ENCODE peak calls at places on chromosomes 2 and 18, in eight cellular contexts. N is astrocyte, V is natural killer cell, J is astrocyte of the spinal cord, W is foreskin fibroblast, M is GM06990, D is mucosa of descending colon, S is bronchial epithelial cell. E is an unnamed sample.

GRCh38 chr2:18209934-18210639 is 331.6 kb downstream of the KCNS3 start:
- DNase-seq in N (peak; percentile 99), V (no peak), J (peak; percentile 79), W (peak; percentile 54), M (no peak), D (no peak), S (peak; percentile 96), E (no peak)

GRCh38 chr18:44969214-44969842 is 288.6 kb downstream of the SETBP1 start:
- DNase-seq in N (no peak), V (no peak), J (peak; percentile 17), W (no peak), M (no peak), D (no peak), S (no peak), E (no peak)

GRCh38 chr2:223034241-223034933 is 17.6 kb upstream of the KCNE4 start:
- DNase-seq in N (peak; percentile 16), V (no peak), J (no peak), W (no peak), M (no peak), D (no peak), S (no peak), E (no peak)

GRCh38 chr2:215536476-215536875 is 100.6 kb upstream of the FN1 start:
- DNase-seq in N (no peak), V (no peak), J (peak; percentile 41), W (no peak), M (no peak), D (no peak), S (no peak), E (no peak)

GRCh38 chr2:160308915-160309314 is 108.8 kb upstream of the ITGB6 start:
- DNase-seq in N (peak; percentile 95), V (no peak), J (peak; percentile 87), W (peak; percentile 81), M (no peak), D (no peak), S (peak; percentile 92), E (no peak)

GRCh38 chr18:12783524-12783923 is 80.7 kb downstream of the PSMG2 start:
- DNase-seq in N (no peak), V (no peak), J (no peak), W (no peak), M (no peak), D (peak; percentile 57), S (no peak), E (peak; percentile 25)

GRCh38 chr2:207135340-207135739 is 30.4 kb downstream of the KLF7 start:
- DNase-seq in N (peak; percentile 39), V (no peak), J (peak; percentile 53), W (no peak), M (no peak), D (no peak), S (peak; percentile 75), E (no peak)

GRCh38 chr2:208847651-208848050 is 441.1 kb downstream of the PTH2R start:
- DNase-seq in N (no peak), V (no peak), J (no peak), W (no peak), M (no peak), D (no peak), S (no peak), E (no peak)

GRCh38 chr2:105248316-105249070 is 7.0 kb downstream of the GPR45 start:
- DNase-seq in N (no peak), V (no peak), J (no peak), W (no peak), M (no peak), D (no peak), S (no peak), E (no peak)

GRCh38 chr2:238655131-238655860 is 192.6 kb upstream of the TWIST2 start:
- DNase-seq in N (no peak), V (no peak), J (no peak), W (peak; percentile 34), M (no peak), D (no peak), S (no peak), E (peak; percentile 37)

GRCh38 chr18:44949967-44950366 is 269.3 kb downstream of the SETBP1 start:
- DNase-seq in N (no peak), V (no peak), J (no peak), W (no peak), M (no peak), D (no peak), S (no peak), E (no peak)

GRCh38 chr2:26268184-26268583 is 23.4 kb downstream of the HADHB start:
- DNase-seq in N (peak; percentile 67), V (no peak), J (peak; percentile 10), W (no peak), M (no peak), D (no peak), S (no peak), E (no peak)

GRCh38 chr2:28616618-28617017 is 120.8 kb downstream of the PLB1 start:
- DNase-seq in N (no peak), V (no peak), J (no peak), W (no peak), M (no peak), D (no peak), S (no peak), E (no peak)

GRCh38 chr2:30981519-30981918 is 156.7 kb downstream of the GALNT14 start:
- DNase-seq in N (no peak), V (no peak), J (no peak), W (no peak), M (no peak), D (no peak), S (no peak), E (no peak)

GRCh38 chr2:27781496-27781895 is 10.0 kb downstream of the MRPL33 start:
- DNase-seq in N (no peak), V (no peak), J (no peak), W (no peak), M (no peak), D (no peak), S (no peak), E (no peak)

GRCh38 chr2:43460611-43461396 is 135.0 kb downstream of the THADA start:
- DNase-seq in N (no peak), V (no peak), J (no peak), W (no peak), M (no peak), D (no peak), S (no peak), E (no peak)

GRCh38 chr18:61752973-61753372 is 139.8 kb downstream of the RNF152 start:
- DNase-seq in N (no peak), V (no peak), J (no peak), W (no peak), M (no peak), D (no peak), S (no peak), E (no peak)

GRCh38 chr2:68425503-68425902 is 41.6 kb downstream of the FBXO48 start:
- DNase-seq in N (no peak), V (no peak), J (no peak), W (no peak), M (no peak), D (no peak), S (no peak), E (no peak)

GRCh38 chr2:188316354-188316753 is 24.7 kb downstream of the GULP1 start:
- DNase-seq in N (no peak), V (no peak), J (no peak), W (no peak), M (no peak), D (no peak), S (no peak), E (no peak)

GRCh38 chr2:120538691-120539420 is 192.9 kb downstream of the INHBB start:
- DNase-seq in N (no peak), V (no peak), J (no peak), W (no peak), M (no peak), D (no peak), S (peak; percentile 13), E (no peak)

GRCh38 chr18:43869451-43870008 is 592.2 kb upstream of the SYT4 start:
- DNase-seq in N (peak; percentile 94), V (no peak), J (peak; percentile 83), W (peak; percentile 64), M (no peak), D (no peak), S (no peak), E (no peak)

GRCh38 chr18:22674300-22674699 is 256.6 kb upstream of the CTAGE1 start:
- DNase-seq in N (peak; percentile 99), V (no peak), J (peak; percentile 96), W (peak; percentile 75), M (no peak), D (no peak), S (peak; percentile 90), E (no peak)

GRCh38 chr2:27020337-27020948 is 12.3 kb upstream of the TMEM214 start:
- DNase-seq in N (no peak), V (no peak), J (no peak), W (no peak), M (no peak), D (peak; percentile 71), S (no peak), E (no peak)

GRCh38 chr2:99031991-99032390 is 96.0 kb upstream of the CRACDL start:
- DNase-seq in N (no peak), V (no peak), J (no peak), W (no peak), M (no peak), D (no peak), S (no peak), E (no peak)

GRCh38 chr2:99032786-99033185 is 96.8 kb upstream of the CRACDL start:
- DNase-seq in N (no peak), V (no peak), J (no peak), W (peak; percentile 6), M (no peak), D (no peak), S (peak; percentile 76), E (no peak)

GRCh38 chr2:99031481-99031880 is 95.5 kb upstream of the CRACDL start:
- DNase-seq in N (no peak), V (no peak), J (no peak), W (no peak), M (no peak), D (no peak), S (no peak), E (no peak)

GRCh38 chr2:99035920-99036319 is 99.9 kb upstream of the CRACDL start:
- DNase-seq in N (no peak), V (no peak), J (peak; percentile 3), W (no peak), M (no peak), D (no peak), S (peak; percentile 29), E (no peak)
- TF ChIP-seq CTCF in N (no peak), V (no peak), J (no peak), W (no peak), M (no peak), D (no peak), S (no peak), E (no peak)

GRCh38 chr18:48295586-48296311 is 113.4 kb downstream of the ZBTB7C start:
- DNase-seq in N (no peak), V (no peak), J (no peak), W (no peak), M (no peak), D (no peak), S (no peak), E (peak; percentile 60)
- TF ChIP-seq CTCF in N (peak; percentile 8), V (no peak), J (peak; percentile 52), W (peak; percentile 8), M (peak; percentile 26), D (no peak), S (peak; percentile 55), E (peak; percentile 51)

GRCh38 chr2:47379384-47379783 is 23.6 kb upstream of the MSH2 start:
- DNase-seq in N (no peak), V (no peak), J (no peak), W (no peak), M (no peak), D (no peak), S (no peak), E (no peak)

GRCh38 chr2:47373747-47374146 is 29.2 kb upstream of the MSH2 start:
- DNase-seq in N (no peak), V (no peak), J (no peak), W (no peak), M (no peak), D (peak; percentile 63), S (no peak), E (no peak)
- TF ChIP-seq CTCF in N (no peak), V (no peak), J (no peak), W (no peak), M (peak; percentile 3), D (no peak), S (no peak), E (no peak)

GRCh38 chr2:143282684-143283083 is 153.5 kb downstream of the ARHGAP15 start:
- DNase-seq in N (no peak), V (no peak), J (no peak), W (no peak), M (no peak), D (peak; percentile 25), S (no peak), E (no peak)
- TF ChIP-seq CTCF in N (peak; percentile 30), V (peak; percentile 55), J (peak; percentile 34), W (peak; percentile 16), M (peak; percentile 44), D (no peak), S (peak; percentile 19), E (peak; percentile 51)